ENCODE peak calls at places on chromosomes 11 and 22, in six cellular contexts. H, K, F, W, S and X are unnamed samples.

GRCh38 chr11:34564406-34564805 is 50.8 kb upstream of the ELF5 start:
- DNase-seq in K (no peak), F (peak; percentile 98), S (no peak), W (no peak), H (no peak), X (no peak)

GRCh38 chr11:9231848-9232177 is 33.3 kb downstream of the DENND5A start:
- DNase-seq in K (no peak), W (no peak), H (no peak), S (no peak), F (no peak), X (no peak)

GRCh38 chr11:8056810-8057463 is 24.1 kb upstream of the TUB start:
- DNase-seq in H (no peak), F (no peak), W (no peak), S (no peak), K (no peak), X (no peak)

GRCh38 chr11:116558504-116559252 is 214.1 kb downstream of the BUD13 start:
- DNase-seq in S (no peak), H (no peak), F (no peak), W (no peak), K (no peak), X (no peak)

GRCh38 chr11:43732225-43732624 is 51.7 kb downstream of the HSD17B12 start:
- DNase-seq in S (no peak), F (no peak), K (no peak), W (no peak), H (no peak), X (no peak)

GRCh38 chr22:50089231-50090140 is at the start of gene MOV10L1:
- DNase-seq in W (no peak), H (no peak), K (no peak), F (no peak), S (no peak), X (no peak)

GRCh38 chr11:114774599-114775365 is 96.5 kb downstream of the NXPE2 start:
- DNase-seq in W (no peak), K (peak; percentile 11), F (no peak), H (peak; percentile 7), S (no peak), X (no peak)

GRCh38 chr22:30386960-30387848 is at the start of gene RNF215:
- DNase-seq in K (peak; percentile 18), W (peak; percentile 84), H (peak; percentile 63), F (peak; percentile 52), S (peak; percentile 84), X (peak; percentile 93)

GRCh38 chr11:100876826-100877545 is 189.9 kb downstream of the ARHGAP42 start:
- DNase-seq in W (no peak), H (no peak), F (peak; percentile 73), K (peak; percentile 92), S (no peak), X (no peak)

GRCh38 chr11:86167499-86168161 is 76.9 kb upstream of the EED start:
- DNase-seq in W (no peak), S (no peak), F (peak; percentile 66), H (no peak), K (no peak), X (no peak)

GRCh38 chr22:25835348-25835747 is 93.4 kb downstream of the MYO18B start:
- DNase-seq in W (no peak), H (no peak), S (no peak), F (no peak), K (no peak), X (no peak)

GRCh38 chr22:31281733-31282132 is 10.6 kb downstream of the PIK3IP1 start:
- DNase-seq in F (no peak), W (no peak), S (no peak), K (no peak), H (no peak), X (no peak)

GRCh38 chr11:104873252-104873651 is 25.0 kb downstream of the CASP12 start:
- DNase-seq in F (no peak), H (no peak), W (no peak), S (no peak), K (no peak), X (no peak)

GRCh38 chr22:26172389-26172990 is 3.2 kb downstream of the SEZ6L start:
- DNase-seq in H (peak; percentile 22), W (no peak), F (no peak), K (no peak), S (no peak), X (no peak)

GRCh38 chr11:91248199-91248807 is 976.3 kb upstream of the FAT3 start:
- DNase-seq in F (no peak), H (peak; percentile 2), K (peak; percentile 11), S (no peak), W (no peak), X (no peak)

GRCh38 chr22:41913842-41914534 is 886 bp downstream of the SHISA8 start:
- DNase-seq in S (no peak), K (no peak), F (no peak), H (no peak), W (no peak), X (no peak)

GRCh38 chr11:74754507-74755255 is 6.0 kb downstream of the RNF169 start:
- DNase-seq in S (no peak), H (peak; percentile 39), W (no peak), K (peak; percentile 81), F (peak; percentile 99), X (no peak)

GRCh38 chr22:39703890-39704658 is 133.5 kb downstream of the CACNA1I start:
- DNase-seq in F (no peak), K (no peak), W (no peak), S (peak; percentile 47), H (no peak), X (no peak)

GRCh38 chr22:27420817-27421361 is 380.7 kb downstream of the MN1 start:
- DNase-seq in K (peak; percentile 85), S (peak; percentile 84), W (peak; percentile 64), H (no peak), F (no peak), X (peak; percentile 70)

GRCh38 chr11:111469200-111469599 is 43.0 kb downstream of the BTG4 start:
- DNase-seq in W (no peak), H (no peak), S (no peak), K (no peak), F (no peak), X (no peak)

GRCh38 chr11:32466279-32466915 is 31.1 kb upstream of the WT1 start:
- DNase-seq in F (peak; percentile 45), H (no peak), K (no peak), S (no peak), W (no peak), X (no peak)

GRCh38 chr11:114183041-114183511 is 113.1 kb upstream of the NNMT start:
- DNase-seq in S (no peak), W (no peak), F (no peak), K (no peak), H (no peak), X (no peak)

DNA sequence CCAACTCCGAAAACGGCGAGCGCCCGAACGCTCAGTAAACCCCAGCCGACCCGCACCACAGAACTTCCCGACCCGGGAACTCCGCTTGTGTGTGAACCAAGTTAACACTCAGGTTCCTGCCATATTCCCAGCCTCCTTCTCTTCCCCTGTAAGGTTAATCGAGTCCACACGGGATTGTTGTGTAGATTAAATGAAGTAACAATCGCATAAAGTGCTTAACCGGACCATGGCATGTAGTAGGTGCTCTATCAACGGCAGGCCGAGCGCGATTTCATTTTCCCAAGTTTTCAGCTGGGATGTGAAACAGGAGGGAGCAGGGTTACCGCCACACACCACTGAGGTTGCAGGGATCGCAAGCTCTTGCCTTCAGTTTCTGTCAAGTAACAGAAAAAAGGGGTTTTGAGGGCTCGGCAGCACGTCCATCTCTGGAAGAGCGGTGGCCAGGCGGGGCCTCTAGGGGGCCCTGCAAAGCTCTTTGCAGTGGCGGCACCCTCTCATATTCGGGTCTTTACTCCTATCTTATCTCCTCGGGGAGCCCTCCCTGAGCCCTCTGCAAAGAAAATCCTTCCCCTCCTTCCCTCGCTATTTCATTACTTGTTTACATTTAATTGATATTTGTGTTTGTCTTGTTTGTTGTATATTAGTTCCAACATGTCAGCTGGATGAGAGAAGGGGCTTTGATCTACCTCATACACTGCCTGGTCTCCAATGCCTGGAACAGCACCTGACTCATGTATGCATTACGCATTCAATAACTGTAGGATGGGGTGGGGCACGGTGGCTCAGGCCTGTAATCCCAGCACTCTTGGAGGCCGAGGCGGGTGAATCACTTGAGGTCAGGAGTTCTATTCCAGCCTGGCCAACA is 792 bp upstream of the PLEKHA7 start:
- DNase-seq in F (peak; percentile 88), W (no peak), S (no peak), H (peak; percentile 86), K (no peak), X (no peak)
- TF ChIP-seq CTCF in F (peak; percentile 71), W (peak; percentile 55), S (peak; percentile 57), H (peak; percentile 66), K (peak; percentile 18), X (peak; percentile 49)

DNA sequence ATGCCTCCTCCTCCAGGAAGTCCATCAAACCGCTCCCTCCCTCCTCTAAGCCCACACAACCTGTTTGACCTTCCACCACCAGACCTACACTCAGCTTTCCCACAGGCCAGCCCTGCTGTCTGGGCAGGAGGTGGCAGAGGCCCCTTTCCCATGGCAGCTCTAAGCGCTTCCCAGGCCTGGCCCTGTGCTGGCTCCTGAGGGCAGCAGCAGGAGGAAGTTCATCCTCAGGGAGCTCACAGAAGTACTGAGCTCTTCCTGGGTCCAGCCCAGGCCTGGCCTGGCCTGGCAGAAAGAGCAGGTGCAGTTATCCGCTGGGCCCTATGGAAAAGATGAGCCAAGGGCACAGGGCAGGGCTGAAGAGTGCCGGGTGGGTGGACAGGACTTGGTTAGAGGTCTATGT is 31.4 kb downstream of the ARAP1 start:
- DNase-seq in K (no peak), F (no peak), W (peak; percentile 46), S (no peak), H (no peak), X (peak; percentile 68)
- H3K27ac ChIP-seq in K (no peak overlapping the region), F (no peak overlapping the region), W (peak overlapping the region; percentile 90), S (peak overlapping the region; percentile 93), H (peak overlapping the region; percentile 97), X (peak overlapping the region; percentile 91)

DNA sequence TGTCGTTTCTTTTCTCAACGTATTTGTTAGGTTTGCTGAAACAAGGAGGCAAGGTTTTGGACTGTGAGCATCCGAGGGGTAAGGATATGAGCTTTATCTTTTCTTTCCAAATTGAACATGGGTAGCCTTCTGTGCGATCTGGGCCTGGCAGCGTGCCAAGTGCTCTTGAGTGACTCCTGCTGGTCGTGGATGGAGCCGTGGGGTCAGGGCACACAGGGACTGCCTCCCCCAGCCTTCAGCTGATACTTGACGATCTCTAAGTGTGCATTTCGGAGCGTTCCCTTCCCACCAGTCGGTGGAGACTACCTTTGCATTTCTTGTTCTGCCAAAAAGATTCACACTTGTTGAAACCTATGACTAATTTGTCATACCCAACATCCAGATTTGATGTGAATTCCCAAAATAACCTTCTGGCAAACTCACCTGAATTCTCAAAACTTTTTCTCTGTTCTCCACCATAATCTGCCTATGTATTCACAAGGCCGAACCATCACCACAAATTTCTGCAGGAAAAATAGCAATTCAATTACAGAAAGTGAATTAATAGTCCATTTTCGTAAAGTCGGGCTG is 40.2 kb upstream of the CLMP start:
- DNase-seq in F (no peak), W (peak; percentile 55), K (no peak), H (peak; percentile 27), S (peak; percentile 48), X (no peak)
- TF ChIP-seq CTCF in F (peak; percentile 65), W (peak; percentile 36), K (peak; percentile 52), H (no peak), S (peak; percentile 58), X (peak; percentile 47)

DNA sequence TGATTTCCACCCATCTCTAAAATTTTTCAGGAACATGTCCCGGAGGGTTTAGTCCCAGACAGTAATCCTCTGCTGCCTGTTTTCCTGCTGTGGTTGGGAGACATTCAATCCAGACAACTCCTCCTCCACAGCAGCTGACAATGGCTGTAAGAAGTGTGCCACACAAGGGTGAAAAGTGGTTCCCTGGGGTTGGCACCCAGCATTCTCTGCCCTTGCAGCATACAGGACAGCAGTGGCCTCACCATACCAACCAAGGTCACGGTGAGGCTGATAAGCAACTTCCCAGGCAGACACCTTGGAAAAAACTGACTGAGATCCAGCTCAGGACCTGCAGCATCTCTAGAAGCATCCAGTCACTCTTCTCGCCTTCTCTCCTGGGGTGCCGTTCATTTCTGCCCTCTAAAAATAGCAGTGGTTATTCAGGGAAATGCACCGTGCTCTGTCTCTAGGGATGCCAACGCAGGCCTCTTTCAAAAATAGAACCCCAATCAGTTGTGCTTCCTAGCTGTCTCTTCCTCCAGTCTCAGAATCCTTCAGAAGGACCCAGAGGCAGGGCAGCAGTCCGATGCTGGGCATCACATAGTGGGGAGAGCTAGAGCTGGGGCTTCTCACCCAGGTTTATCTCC is 241.0 kb downstream of the TENM4 start:
- DNase-seq in F (no peak), W (no peak), H (no peak), K (no peak), S (no peak), X (no peak)
- H3K27ac ChIP-seq in F (no peak overlapping the region), W (no peak overlapping the region), H (no peak overlapping the region), K (no peak overlapping the region), S (peak overlapping the region; percentile 39), X (no peak overlapping the region)